ENCODE peak calls at places on chromosomes 5 and 9, in eight cellular contexts. One of them, this sample, is unnamed.

GRCh38 chr5:55003432-55004065 is 18.2 kb upstream of the ESM1 start:
- DNase-seq in left ventricle myocardium inferior: no peak
- DNase-seq in HuH-7.5: no peak
- DNase-seq in naive thymus-derived CD8-positive, alpha-beta T cell: no peak
- DNase-seq in activated T-helper 1 cell treated with anti-CD3 and anti-CD28 coated beads, Interleukin-12 subunit alpha, Interleukin-12 subunit beta, Interleukin-2, Interleukin-4 antibody, amounts not matched to agents 30 ng/mL and 10 ng/mL and 1 ng/mL, durations not matched to agents 14 hours and 24 hours and 36 hours: no peak
- DNase-seq in GM04504: no peak
- DNase-seq in Ammon's horn: no peak
- DNase-seq in hippocampal formation: no peak
- DNase-seq in this sample: no peak

GRCh38 chr5:92017786-92018185 is 634.7 kb upstream of the ARRDC3 start:
- DNase-seq in Ammon's horn: no peak
- DNase-seq in GM04504: peak; percentile 58
- DNase-seq in HuH-7.5: no peak
- DNase-seq in hippocampal formation: no peak
- DNase-seq in activated T-helper 1 cell treated with anti-CD3 and anti-CD28 coated beads, Interleukin-12 subunit alpha, Interleukin-12 subunit beta, Interleukin-2, Interleukin-4 antibody, amounts not matched to agents 30 ng/mL and 10 ng/mL and 1 ng/mL, durations not matched to agents 14 hours and 24 hours and 36 hours: no peak
- DNase-seq in left ventricle myocardium inferior: no peak
- DNase-seq in naive thymus-derived CD8-positive, alpha-beta T cell: no peak
- DNase-seq in this sample: no peak

GRCh38 chr9:70413427-70413797 is 1.0 kb downstream of the KLF9 start:
- DNase-seq in HuH-7.5: peak; percentile 37
- DNase-seq in activated T-helper 1 cell treated with anti-CD3 and anti-CD28 coated beads, Interleukin-12 subunit alpha, Interleukin-12 subunit beta, Interleukin-2, Interleukin-4 antibody, amounts not matched to agents 30 ng/mL and 10 ng/mL and 1 ng/mL, durations not matched to agents 14 hours and 24 hours and 36 hours: no peak
- DNase-seq in GM04504: no peak
- DNase-seq in left ventricle myocardium inferior: peak; percentile 80
- DNase-seq in naive thymus-derived CD8-positive, alpha-beta T cell: no peak
- DNase-seq in Ammon's horn: peak; percentile 62
- DNase-seq in hippocampal formation: no peak
- DNase-seq in this sample: peak; percentile 3

GRCh38 chr5:41856644-41857491 is 13.4 kb downstream of the OXCT1 start:
- DNase-seq in naive thymus-derived CD8-positive, alpha-beta T cell: peak; percentile 75
- DNase-seq in left ventricle myocardium inferior: no peak
- DNase-seq in Ammon's horn: peak; percentile 86
- DNase-seq in activated T-helper 1 cell treated with anti-CD3 and anti-CD28 coated beads, Interleukin-12 subunit alpha, Interleukin-12 subunit beta, Interleukin-2, Interleukin-4 antibody, amounts not matched to agents 30 ng/mL and 10 ng/mL and 1 ng/mL, durations not matched to agents 14 hours and 24 hours and 36 hours: peak; percentile 46
- DNase-seq in GM04504: no peak
- DNase-seq in HuH-7.5: peak; percentile 33
- DNase-seq in hippocampal formation: peak; percentile 29
- DNase-seq in this sample: peak; percentile 72

GRCh38 chr5:107418902-107419301 is 251.8 kb downstream of the EFNA5 start:
- DNase-seq in activated T-helper 1 cell treated with anti-CD3 and anti-CD28 coated beads, Interleukin-12 subunit alpha, Interleukin-12 subunit beta, Interleukin-2, Interleukin-4 antibody, amounts not matched to agents 30 ng/mL and 10 ng/mL and 1 ng/mL, durations not matched to agents 14 hours and 24 hours and 36 hours: no peak
- DNase-seq in Ammon's horn: no peak
- DNase-seq in GM04504: no peak
- DNase-seq in naive thymus-derived CD8-positive, alpha-beta T cell: no peak
- DNase-seq in left ventricle myocardium inferior: no peak
- DNase-seq in HuH-7.5: no peak
- DNase-seq in hippocampal formation: no peak
- DNase-seq in this sample: no peak

GRCh38 chr9:7117676-7118561 is 360.1 kb downstream of the KDM4C start:
- DNase-seq in Ammon's horn: no peak
- DNase-seq in hippocampal formation: no peak
- DNase-seq in GM04504: peak; percentile 33
- DNase-seq in HuH-7.5: no peak
- DNase-seq in naive thymus-derived CD8-positive, alpha-beta T cell: no peak
- DNase-seq in activated T-helper 1 cell treated with anti-CD3 and anti-CD28 coated beads, Interleukin-12 subunit alpha, Interleukin-12 subunit beta, Interleukin-2, Interleukin-4 antibody, amounts not matched to agents 30 ng/mL and 10 ng/mL and 1 ng/mL, durations not matched to agents 14 hours and 24 hours and 36 hours: no peak
- DNase-seq in left ventricle myocardium inferior: no peak
- DNase-seq in this sample: no peak

GRCh38 chr5:81788271-81788670 is 37.4 kb upstream of the SSBP2 start:
- DNase-seq in HuH-7.5: no peak
- DNase-seq in Ammon's horn: no peak
- DNase-seq in activated T-helper 1 cell treated with anti-CD3 and anti-CD28 coated beads, Interleukin-12 subunit alpha, Interleukin-12 subunit beta, Interleukin-2, Interleukin-4 antibody, amounts not matched to agents 30 ng/mL and 10 ng/mL and 1 ng/mL, durations not matched to agents 14 hours and 24 hours and 36 hours: no peak
- DNase-seq in left ventricle myocardium inferior: no peak
- DNase-seq in GM04504: no peak
- DNase-seq in hippocampal formation: no peak
- DNase-seq in naive thymus-derived CD8-positive, alpha-beta T cell: no peak
- DNase-seq in this sample: no peak

GRCh38 chr5:172744106-172745104 is 26.6 kb downstream of the DUSP1 start:
- DNase-seq in hippocampal formation: no peak
- DNase-seq in naive thymus-derived CD8-positive, alpha-beta T cell: no peak
- DNase-seq in HuH-7.5: no peak
- DNase-seq in GM04504: no peak
- DNase-seq in activated T-helper 1 cell treated with anti-CD3 and anti-CD28 coated beads, Interleukin-12 subunit alpha, Interleukin-12 subunit beta, Interleukin-2, Interleukin-4 antibody, amounts not matched to agents 30 ng/mL and 10 ng/mL and 1 ng/mL, durations not matched to agents 14 hours and 24 hours and 36 hours: no peak
- DNase-seq in left ventricle myocardium inferior: no peak
- DNase-seq in Ammon's horn: no peak
- DNase-seq in this sample: no peak

GRCh38 chr5:79878721-79879336 is 112.2 kb downstream of the MTX3 start:
- DNase-seq in GM04504: no peak
- DNase-seq in HuH-7.5: peak; percentile 49
- DNase-seq in Ammon's horn: no peak
- DNase-seq in hippocampal formation: no peak
- DNase-seq in activated T-helper 1 cell treated with anti-CD3 and anti-CD28 coated beads, Interleukin-12 subunit alpha, Interleukin-12 subunit beta, Interleukin-2, Interleukin-4 antibody, amounts not matched to agents 30 ng/mL and 10 ng/mL and 1 ng/mL, durations not matched to agents 14 hours and 24 hours and 36 hours: peak; percentile 6
- DNase-seq in naive thymus-derived CD8-positive, alpha-beta T cell: peak; percentile 17
- DNase-seq in left ventricle myocardium inferior: no peak
- DNase-seq in this sample: no peak

GRCh38 chr9:90921104-90921503 is 119.5 kb downstream of the SYK start:
- DNase-seq in hippocampal formation: peak; percentile 8
- DNase-seq in GM04504: no peak
- DNase-seq in left ventricle myocardium inferior: peak; percentile 87
- DNase-seq in HuH-7.5: no peak
- DNase-seq in naive thymus-derived CD8-positive, alpha-beta T cell: no peak
- DNase-seq in Ammon's horn: peak; percentile 51
- DNase-seq in activated T-helper 1 cell treated with anti-CD3 and anti-CD28 coated beads, Interleukin-12 subunit alpha, Interleukin-12 subunit beta, Interleukin-2, Interleukin-4 antibody, amounts not matched to agents 30 ng/mL and 10 ng/mL and 1 ng/mL, durations not matched to agents 14 hours and 24 hours and 36 hours: no peak
- DNase-seq in this sample: no peak

GRCh38 chr5:38672059-38672791 is 115.8 kb upstream of the LIFR start:
- DNase-seq in Ammon's horn: no peak
- DNase-seq in hippocampal formation: no peak
- DNase-seq in GM04504: no peak
- DNase-seq in naive thymus-derived CD8-positive, alpha-beta T cell: no peak
- DNase-seq in activated T-helper 1 cell treated with anti-CD3 and anti-CD28 coated beads, Interleukin-12 subunit alpha, Interleukin-12 subunit beta, Interleukin-2, Interleukin-4 antibody, amounts not matched to agents 30 ng/mL and 10 ng/mL and 1 ng/mL, durations not matched to agents 14 hours and 24 hours and 36 hours: no peak
- DNase-seq in left ventricle myocardium inferior: no peak
- DNase-seq in HuH-7.5: peak; percentile 39
- DNase-seq in this sample: peak; percentile 74

GRCh38 chr5:52880541-52880940 is 92.8 kb downstream of the ITGA1 start:
- DNase-seq in Ammon's horn: no peak
- DNase-seq in activated T-helper 1 cell treated with anti-CD3 and anti-CD28 coated beads, Interleukin-12 subunit alpha, Interleukin-12 subunit beta, Interleukin-2, Interleukin-4 antibody, amounts not matched to agents 30 ng/mL and 10 ng/mL and 1 ng/mL, durations not matched to agents 14 hours and 24 hours and 36 hours: no peak
- DNase-seq in naive thymus-derived CD8-positive, alpha-beta T cell: no peak
- DNase-seq in HuH-7.5: no peak
- DNase-seq in GM04504: no peak
- DNase-seq in left ventricle myocardium inferior: no peak
- DNase-seq in hippocampal formation: no peak
- DNase-seq in this sample: no peak

GRCh38 chr5:1801954-1802295 is 718 bp downstream of the NDUFS6 start:
- DNase-seq in left ventricle myocardium inferior: no peak
- DNase-seq in Ammon's horn: no peak
- DNase-seq in activated T-helper 1 cell treated with anti-CD3 and anti-CD28 coated beads, Interleukin-12 subunit alpha, Interleukin-12 subunit beta, Interleukin-2, Interleukin-4 antibody, amounts not matched to agents 30 ng/mL and 10 ng/mL and 1 ng/mL, durations not matched to agents 14 hours and 24 hours and 36 hours: no peak
- DNase-seq in hippocampal formation: no peak
- DNase-seq in GM04504: no peak
- DNase-seq in HuH-7.5: peak; percentile 22
- DNase-seq in naive thymus-derived CD8-positive, alpha-beta T cell: no peak
- DNase-seq in this sample: peak; percentile 52

GRCh38 chr5:77101298-77101697 is 14.2 kb upstream of the ZBED3 start:
- DNase-seq in left ventricle myocardium inferior: no peak
- DNase-seq in naive thymus-derived CD8-positive, alpha-beta T cell: no peak
- DNase-seq in activated T-helper 1 cell treated with anti-CD3 and anti-CD28 coated beads, Interleukin-12 subunit alpha, Interleukin-12 subunit beta, Interleukin-2, Interleukin-4 antibody, amounts not matched to agents 30 ng/mL and 10 ng/mL and 1 ng/mL, durations not matched to agents 14 hours and 24 hours and 36 hours: no peak
- DNase-seq in hippocampal formation: no peak
- DNase-seq in Ammon's horn: peak; percentile 74
- DNase-seq in HuH-7.5: no peak
- DNase-seq in GM04504: peak; percentile 14
- DNase-seq in this sample: no peak

GRCh38 chr5:54425258-54425657 is 30.2 kb upstream of the HSPB3 start:
- DNase-seq in GM04504: no peak
- DNase-seq in Ammon's horn: no peak
- DNase-seq in left ventricle myocardium inferior: no peak
- DNase-seq in HuH-7.5: no peak
- DNase-seq in naive thymus-derived CD8-positive, alpha-beta T cell: no peak
- DNase-seq in hippocampal formation: no peak
- DNase-seq in activated T-helper 1 cell treated with anti-CD3 and anti-CD28 coated beads, Interleukin-12 subunit alpha, Interleukin-12 subunit beta, Interleukin-2, Interleukin-4 antibody, amounts not matched to agents 30 ng/mL and 10 ng/mL and 1 ng/mL, durations not matched to agents 14 hours and 24 hours and 36 hours: no peak
- DNase-seq in this sample: no peak

GRCh38 chr5:2866622-2867372 is 115.3 kb upstream of the IRX2 start:
- DNase-seq in left ventricle myocardium inferior: no peak
- DNase-seq in activated T-helper 1 cell treated with anti-CD3 and anti-CD28 coated beads, Interleukin-12 subunit alpha, Interleukin-12 subunit beta, Interleukin-2, Interleukin-4 antibody, amounts not matched to agents 30 ng/mL and 10 ng/mL and 1 ng/mL, durations not matched to agents 14 hours and 24 hours and 36 hours: no peak
- DNase-seq in GM04504: no peak
- DNase-seq in HuH-7.5: no peak
- DNase-seq in hippocampal formation: no peak
- DNase-seq in naive thymus-derived CD8-positive, alpha-beta T cell: no peak
- DNase-seq in Ammon's horn: peak; percentile 54
- DNase-seq in this sample: no peak

GRCh38 chr5:31854625-31855526 is 215.9 kb downstream of the PDZD2 start:
- DNase-seq in Ammon's horn: peak; percentile 82
- DNase-seq in activated T-helper 1 cell treated with anti-CD3 and anti-CD28 coated beads, Interleukin-12 subunit alpha, Interleukin-12 subunit beta, Interleukin-2, Interleukin-4 antibody, amounts not matched to agents 30 ng/mL and 10 ng/mL and 1 ng/mL, durations not matched to agents 14 hours and 24 hours and 36 hours: no peak
- DNase-seq in naive thymus-derived CD8-positive, alpha-beta T cell: peak; percentile 52
- DNase-seq in left ventricle myocardium inferior: peak; percentile 54
- DNase-seq in GM04504: no peak
- DNase-seq in hippocampal formation: peak; percentile 62
- DNase-seq in HuH-7.5: no peak
- DNase-seq in this sample: peak; percentile 30

GRCh38 chr5:40995816-40996586 is 75.1 kb downstream of the MROH2B start:
- DNase-seq in hippocampal formation: no peak
- DNase-seq in Ammon's horn: no peak
- DNase-seq in left ventricle myocardium inferior: no peak
- DNase-seq in HuH-7.5: no peak
- DNase-seq in activated T-helper 1 cell treated with anti-CD3 and anti-CD28 coated beads, Interleukin-12 subunit alpha, Interleukin-12 subunit beta, Interleukin-2, Interleukin-4 antibody, amounts not matched to agents 30 ng/mL and 10 ng/mL and 1 ng/mL, durations not matched to agents 14 hours and 24 hours and 36 hours: no peak
- DNase-seq in naive thymus-derived CD8-positive, alpha-beta T cell: no peak
- DNase-seq in GM04504: no peak
- DNase-seq in this sample: no peak

GRCh38 chr9:114733814-114734213 is 51.8 kb upstream of the TEX48 start:
- DNase-seq in GM04504: peak; percentile 25
- DNase-seq in activated T-helper 1 cell treated with anti-CD3 and anti-CD28 coated beads, Interleukin-12 subunit alpha, Interleukin-12 subunit beta, Interleukin-2, Interleukin-4 antibody, amounts not matched to agents 30 ng/mL and 10 ng/mL and 1 ng/mL, durations not matched to agents 14 hours and 24 hours and 36 hours: no peak
- DNase-seq in naive thymus-derived CD8-positive, alpha-beta T cell: no peak
- DNase-seq in left ventricle myocardium inferior: no peak
- DNase-seq in hippocampal formation: no peak
- DNase-seq in Ammon's horn: no peak
- DNase-seq in HuH-7.5: no peak
- DNase-seq in this sample: no peak

GRCh38 chr9:76519027-76519835 is 60.2 kb downstream of the GCNT1 start:
- DNase-seq in naive thymus-derived CD8-positive, alpha-beta T cell: no peak
- DNase-seq in activated T-helper 1 cell treated with anti-CD3 and anti-CD28 coated beads, Interleukin-12 subunit alpha, Interleukin-12 subunit beta, Interleukin-2, Interleukin-4 antibody, amounts not matched to agents 30 ng/mL and 10 ng/mL and 1 ng/mL, durations not matched to agents 14 hours and 24 hours and 36 hours: no peak
- DNase-seq in GM04504: no peak
- DNase-seq in hippocampal formation: no peak
- DNase-seq in HuH-7.5: no peak
- DNase-seq in Ammon's horn: no peak
- DNase-seq in left ventricle myocardium inferior: no peak
- DNase-seq in this sample: no peak

GRCh38 chr5:35960328-35960727 is 21.9 kb upstream of the CAPSL start:
- DNase-seq in activated T-helper 1 cell treated with anti-CD3 and anti-CD28 coated beads, Interleukin-12 subunit alpha, Interleukin-12 subunit beta, Interleukin-2, Interleukin-4 antibody, amounts not matched to agents 30 ng/mL and 10 ng/mL and 1 ng/mL, durations not matched to agents 14 hours and 24 hours and 36 hours: no peak
- DNase-seq in Ammon's horn: no peak
- DNase-seq in GM04504: no peak
- DNase-seq in left ventricle myocardium inferior: no peak
- DNase-seq in HuH-7.5: no peak
- DNase-seq in naive thymus-derived CD8-positive, alpha-beta T cell: no peak
- DNase-seq in hippocampal formation: no peak
- DNase-seq in this sample: no peak

GRCh38 chr9:72356019-72356653 is 8.9 kb downstream of the ZFAND5 start:
- DNase-seq in hippocampal formation: no peak
- DNase-seq in left ventricle myocardium inferior: no peak
- DNase-seq in naive thymus-derived CD8-positive, alpha-beta T cell: no peak
- DNase-seq in activated T-helper 1 cell treated with anti-CD3 and anti-CD28 coated beads, Interleukin-12 subunit alpha, Interleukin-12 subunit beta, Interleukin-2, Interleukin-4 antibody, amounts not matched to agents 30 ng/mL and 10 ng/mL and 1 ng/mL, durations not matched to agents 14 hours and 24 hours and 36 hours: no peak
- DNase-seq in GM04504: peak; percentile 40
- DNase-seq in Ammon's horn: peak; percentile 43
- DNase-seq in HuH-7.5: no peak
- DNase-seq in this sample: no peak

GRCh38 chr5:56816546-56817081 is 1.3 kb downstream of the MAP3K1 start:
- DNase-seq in HuH-7.5: peak; percentile 54
- DNase-seq in Ammon's horn: peak; percentile 65
- DNase-seq in GM04504: no peak
- DNase-seq in naive thymus-derived CD8-positive, alpha-beta T cell: peak; percentile 52
- DNase-seq in left ventricle myocardium inferior: peak; percentile 45
- DNase-seq in hippocampal formation: peak; percentile 43
- DNase-seq in activated T-helper 1 cell treated with anti-CD3 and anti-CD28 coated beads, Interleukin-12 subunit alpha, Interleukin-12 subunit beta, Interleukin-2, Interleukin-4 antibody, amounts not matched to agents 30 ng/mL and 10 ng/mL and 1 ng/mL, durations not matched to agents 14 hours and 24 hours and 36 hours: peak; percentile 64
- DNase-seq in this sample: peak; percentile 61

GRCh38 chr9:110180713-110181434 is 27.1 kb downstream of the C9orf152 start:
- DNase-seq in activated T-helper 1 cell treated with anti-CD3 and anti-CD28 coated beads, Interleukin-12 subunit alpha, Interleukin-12 subunit beta, Interleukin-2, Interleukin-4 antibody, amounts not matched to agents 30 ng/mL and 10 ng/mL and 1 ng/mL, durations not matched to agents 14 hours and 24 hours and 36 hours: no peak
- DNase-seq in left ventricle myocardium inferior: no peak
- DNase-seq in HuH-7.5: no peak
- DNase-seq in Ammon's horn: no peak
- DNase-seq in naive thymus-derived CD8-positive, alpha-beta T cell: no peak
- DNase-seq in hippocampal formation: no peak
- DNase-seq in GM04504: no peak
- DNase-seq in this sample: no peak

GRCh38 chr9:112337547-112337946 is 4.1 kb upstream of the PTBP3 start:
- DNase-seq in naive thymus-derived CD8-positive, alpha-beta T cell: no peak
- DNase-seq in left ventricle myocardium inferior: no peak
- DNase-seq in GM04504: no peak
- DNase-seq in Ammon's horn: no peak
- DNase-seq in HuH-7.5: no peak
- DNase-seq in hippocampal formation: no peak
- DNase-seq in activated T-helper 1 cell treated with anti-CD3 and anti-CD28 coated beads, Interleukin-12 subunit alpha, Interleukin-12 subunit beta, Interleukin-2, Interleukin-4 antibody, amounts not matched to agents 30 ng/mL and 10 ng/mL and 1 ng/mL, durations not matched to agents 14 hours and 24 hours and 36 hours: no peak
- DNase-seq in this sample: peak; percentile 44

GRCh38 chr5:28580616-28581015 is 1542.2 kb upstream of the CDH9 start:
- DNase-seq in HuH-7.5: no peak
- DNase-seq in GM04504: no peak
- DNase-seq in Ammon's horn: no peak
- DNase-seq in activated T-helper 1 cell treated with anti-CD3 and anti-CD28 coated beads, Interleukin-12 subunit alpha, Interleukin-12 subunit beta, Interleukin-2, Interleukin-4 antibody, amounts not matched to agents 30 ng/mL and 10 ng/mL and 1 ng/mL, durations not matched to agents 14 hours and 24 hours and 36 hours: no peak
- DNase-seq in left ventricle myocardium inferior: no peak
- DNase-seq in naive thymus-derived CD8-positive, alpha-beta T cell: no peak
- DNase-seq in hippocampal formation: no peak
- DNase-seq in this sample: no peak

GRCh38 chr5:147384346-147385193 is 125.3 kb downstream of the DPYSL3 start:
- DNase-seq in hippocampal formation: no peak
- DNase-seq in HuH-7.5: no peak
- DNase-seq in Ammon's horn: no peak
- DNase-seq in GM04504: no peak
- DNase-seq in naive thymus-derived CD8-positive, alpha-beta T cell: no peak
- DNase-seq in left ventricle myocardium inferior: no peak
- DNase-seq in activated T-helper 1 cell treated with anti-CD3 and anti-CD28 coated beads, Interleukin-12 subunit alpha, Interleukin-12 subunit beta, Interleukin-2, Interleukin-4 antibody, amounts not matched to agents 30 ng/mL and 10 ng/mL and 1 ng/mL, durations not matched to agents 14 hours and 24 hours and 36 hours: no peak
- DNase-seq in this sample: no peak

GRCh38 chr9:135502873-135503321 is 2.4 kb downstream of the MRPS2 start:
- DNase-seq in naive thymus-derived CD8-positive, alpha-beta T cell: no peak
- DNase-seq in Ammon's horn: no peak
- DNase-seq in activated T-helper 1 cell treated with anti-CD3 and anti-CD28 coated beads, Interleukin-12 subunit alpha, Interleukin-12 subunit beta, Interleukin-2, Interleukin-4 antibody, amounts not matched to agents 30 ng/mL and 10 ng/mL and 1 ng/mL, durations not matched to agents 14 hours and 24 hours and 36 hours: no peak
- DNase-seq in left ventricle myocardium inferior: no peak
- DNase-seq in HuH-7.5: no peak
- DNase-seq in hippocampal formation: no peak
- DNase-seq in GM04504: no peak
- DNase-seq in this sample: no peak

GRCh38 chr5:137309290-137309689 is 189.8 kb downstream of the SPOCK1 start:
- DNase-seq in activated T-helper 1 cell treated with anti-CD3 and anti-CD28 coated beads, Interleukin-12 subunit alpha, Interleukin-12 subunit beta, Interleukin-2, Interleukin-4 antibody, amounts not matched to agents 30 ng/mL and 10 ng/mL and 1 ng/mL, durations not matched to agents 14 hours and 24 hours and 36 hours: no peak
- DNase-seq in Ammon's horn: no peak
- DNase-seq in naive thymus-derived CD8-positive, alpha-beta T cell: no peak
- DNase-seq in left ventricle myocardium inferior: no peak
- DNase-seq in GM04504: no peak
- DNase-seq in hippocampal formation: no peak
- DNase-seq in HuH-7.5: no peak
- DNase-seq in this sample: no peak

GRCh38 chr9:15837079-15837679 is 284.3 kb downstream of the CCDC171 start:
- DNase-seq in hippocampal formation: peak; percentile 0
- DNase-seq in left ventricle myocardium inferior: no peak
- DNase-seq in GM04504: peak; percentile 24
- DNase-seq in HuH-7.5: peak; percentile 6
- DNase-seq in activated T-helper 1 cell treated with anti-CD3 and anti-CD28 coated beads, Interleukin-12 subunit alpha, Interleukin-12 subunit beta, Interleukin-2, Interleukin-4 antibody, amounts not matched to agents 30 ng/mL and 10 ng/mL and 1 ng/mL, durations not matched to agents 14 hours and 24 hours and 36 hours: no peak
- DNase-seq in naive thymus-derived CD8-positive, alpha-beta T cell: peak; percentile 36
- DNase-seq in Ammon's horn: peak; percentile 76
- DNase-seq in this sample: peak; percentile 48

GRCh38 chr5:38607930-38608545 is 51.6 kb upstream of the LIFR start:
- DNase-seq in hippocampal formation: no peak
- DNase-seq in GM04504: no peak
- DNase-seq in Ammon's horn: no peak
- DNase-seq in left ventricle myocardium inferior: no peak
- DNase-seq in HuH-7.5: no peak
- DNase-seq in naive thymus-derived CD8-positive, alpha-beta T cell: no peak
- DNase-seq in activated T-helper 1 cell treated with anti-CD3 and anti-CD28 coated beads, Interleukin-12 subunit alpha, Interleukin-12 subunit beta, Interleukin-2, Interleukin-4 antibody, amounts not matched to agents 30 ng/mL and 10 ng/mL and 1 ng/mL, durations not matched to agents 14 hours and 24 hours and 36 hours: no peak
- DNase-seq in this sample: peak; percentile 67

GRCh38 chr5:150078802-150079654 is 7.3 kb downstream of the CSF1R start:
- DNase-seq in naive thymus-derived CD8-positive, alpha-beta T cell: no peak
- DNase-seq in activated T-helper 1 cell treated with anti-CD3 and anti-CD28 coated beads, Interleukin-12 subunit alpha, Interleukin-12 subunit beta, Interleukin-2, Interleukin-4 antibody, amounts not matched to agents 30 ng/mL and 10 ng/mL and 1 ng/mL, durations not matched to agents 14 hours and 24 hours and 36 hours: no peak
- DNase-seq in left ventricle myocardium inferior: no peak
- DNase-seq in GM04504: no peak
- DNase-seq in hippocampal formation: no peak
- DNase-seq in Ammon's horn: no peak
- DNase-seq in HuH-7.5: no peak
- DNase-seq in this sample: no peak

GRCh38 chr5:31455172-31455571 is 76.7 kb downstream of the DROSHA start:
- DNase-seq in GM04504: no peak
- DNase-seq in HuH-7.5: no peak
- DNase-seq in hippocampal formation: no peak
- DNase-seq in left ventricle myocardium inferior: no peak
- DNase-seq in naive thymus-derived CD8-positive, alpha-beta T cell: no peak
- DNase-seq in Ammon's horn: no peak
- DNase-seq in activated T-helper 1 cell treated with anti-CD3 and anti-CD28 coated beads, Interleukin-12 subunit alpha, Interleukin-12 subunit beta, Interleukin-2, Interleukin-4 antibody, amounts not matched to agents 30 ng/mL and 10 ng/mL and 1 ng/mL, durations not matched to agents 14 hours and 24 hours and 36 hours: no peak
- DNase-seq in this sample: no peak